ENCODE peak calls at places on chromosomes 11 and 22, in four cellular contexts. K, Y, Z and B are unnamed samples. For H3K36me3 and H3K4me1, the result is how much of the 10 kb centered on the place peaks cover.

GRCh38 chr11:130522284-130522961 is 74.0 kb downstream of the ADAMTS15 start:
- DNase-seq in K (peak), Y (peak), Z (no peak), B (peak)

GRCh38 chr22:26835929-26836528 is 178.6 kb downstream of the MIAT start:
- DNase-seq in K (peak), Y (no peak), Z (peak), B (no peak)

GRCh38 chr22:30026751-30027150 is 53.5 kb upstream of the HORMAD2 start:
- DNase-seq in K (no peak), Y (no peak), Z (no peak), B (no peak)

GRCh38 chr22:45636668-45637067 is 35.0 kb upstream of the ATXN10 start:
- DNase-seq in K (no peak), Y (no peak), Z (no peak), B (no peak)

GRCh38 chr22:41902932-41903421 is 11.9 kb downstream of the SHISA8 start:
- DNase-seq in K (no peak), Y (peak), Z (no peak), B (peak)

GRCh38 chr22:23649071-23649501 is 17.0 kb upstream of the DRICH1 start:
- DNase-seq in K (no peak), Y (no peak), Z (no peak), B (no peak)

GRCh38 chr22:37517826-37518450 is 1.3 kb downstream of the CARD10 start:
- DNase-seq in K (no peak), Y (no peak), Z (no peak), B (no peak)

GRCh38 chr11:623999-624704 is 603 bp downstream of the CDHR5 start:
- DNase-seq in K (peak), Y (no peak), Z (no peak), B (no peak)

GRCh38 chr11:120235024-120235628 is 4.8 kb upstream of the POU2F3 start:
- DNase-seq in K (peak), Y (peak), Z (peak), B (no peak)

GRCh38 chr11:83583953-83584352 is 297.8 kb upstream of the CCDC90B start:
- DNase-seq in K (no peak), Y (no peak), Z (no peak), B (no peak)

GRCh38 chr22:21981874-21982273 is 713 bp downstream of the TOP3B start:
- DNase-seq in K (no peak), Y (no peak), Z (no peak), B (no peak)

GRCh38 chr11:1707751-1708150 is 10.8 kb downstream of the KRTAP5-6 start:
- DNase-seq in K (no peak), Y (no peak), Z (no peak), B (no peak)

GRCh38 chr11:128549256-128549944 is 38.0 kb downstream of the ETS1 start:
- DNase-seq in K (no peak), Y (peak), Z (no peak), B (peak)

GRCh38 chr11:36500315-36500721 is 9.8 kb downstream of the TRAF6 start:
- DNase-seq in K (no peak), Y (peak), Z (no peak), B (peak)

GRCh38 chr11:73760066-73760679 is 701 bp downstream of the RAB6A start:
- DNase-seq in K (no peak), Y (peak), Z (peak), B (peak)

GRCh38 chr11:68750197-68750987 is 928 bp downstream of the TESMIN start:
- DNase-seq in K (no peak), Y (no peak), Z (no peak), B (no peak)

GRCh38 chr11:67167715-67168114 is 48.7 kb downstream of the KDM2A start:
- DNase-seq in K (no peak), Y (no peak), Z (no peak), B (no peak)

GRCh38 chr11:59678118-59678812 is 9.4 kb upstream of the PATL1 start:
- DNase-seq in K (no peak), Y (no peak), Z (no peak), B (no peak)

GRCh38 chr11:60899021-60899936 is 7.1 kb downstream of the PRPF19 start:
- DNase-seq in K (peak), Y (no peak), Z (peak), B (no peak)

GRCh38 chr11:119723243-119723951 is 5.6 kb downstream of the NECTIN1 start:
- DNase-seq in K (no peak), Y (no peak), Z (no peak), B (no peak)

GRCh38 chr22:24977370-24978230 is 25.1 kb downstream of the KIAA1671 start:
- DNase-seq in K (no peak), Y (peak), Z (no peak), B (no peak)

GRCh38 chr11:8260202-8260996 is 3.3 kb downstream of the LMO1 start:
- DNase-seq in K (no peak), Y (no peak), Z (no peak), B (no peak)

GRCh38 chr22:30420401-30421178 is 5.0 kb upstream of the MTFP1 start:
- DNase-seq in K (no peak), Y (no peak), Z (no peak), B (no peak)

GRCh38 chr11:94998285-94998684 is 24.8 kb downstream of the KDM4D start:
- DNase-seq in K (no peak), Y (no peak), Z (no peak), B (no peak)

GRCh38 chr11:8338138-8338537 is 74.5 kb upstream of the LMO1 start:
- DNase-seq in K (peak), Y (peak), Z (peak), B (no peak)

GRCh38 chr11:102836290-102836875 is 7.0 kb downstream of the MMP3 start:
- DNase-seq in K (no peak), Y (no peak), Z (no peak), B (peak)

GRCh38 chr11:119316729-119317591 is at the start of gene MCAM:
- DNase-seq in K (no peak), Y (peak), Z (no peak), B (no peak)

GRCh38 chr11:77086521-77087472 is 15.8 kb upstream of the OMP start:
- DNase-seq in K (no peak), Y (no peak), Z (no peak), B (no peak)

GRCh38 chr22:46045459-46046298 is 68.7 kb upstream of the WNT7B start:
- DNase-seq in K (no peak), Y (no peak), Z (no peak), B (peak)

GRCh38 chr22:32024791-32025190 is 18.3 kb upstream of the SLC5A1 start:
- DNase-seq in K (no peak), Y (no peak), Z (no peak), B (no peak)

GRCh38 chr11:61452825-61453224 is 22.9 kb downstream of the SDHAF2 start:
- DNase-seq in K (no peak), Y (no peak), Z (no peak), B (no peak)

GRCh38 chr11:113260541-113260940 is 53.8 kb upstream of the TTC12 start:
- DNase-seq in K (no peak), Y (no peak), Z (no peak), B (no peak)

GRCh38 chr11:78851883-78852586 is 277.4 kb upstream of the NARS2 start:
- DNase-seq in K (no peak), Y (no peak), Z (no peak), B (no peak)

GRCh38 chr11:86079421-86079820 is 10.5 kb upstream of the PICALM start:
- DNase-seq in K (no peak), Y (no peak), Z (no peak), B (no peak)

GRCh38 chr11:86087281-86087680 is 18.4 kb upstream of the PICALM start:
- DNase-seq in K (no peak), Y (no peak), Z (no peak), B (no peak)

DNA sequence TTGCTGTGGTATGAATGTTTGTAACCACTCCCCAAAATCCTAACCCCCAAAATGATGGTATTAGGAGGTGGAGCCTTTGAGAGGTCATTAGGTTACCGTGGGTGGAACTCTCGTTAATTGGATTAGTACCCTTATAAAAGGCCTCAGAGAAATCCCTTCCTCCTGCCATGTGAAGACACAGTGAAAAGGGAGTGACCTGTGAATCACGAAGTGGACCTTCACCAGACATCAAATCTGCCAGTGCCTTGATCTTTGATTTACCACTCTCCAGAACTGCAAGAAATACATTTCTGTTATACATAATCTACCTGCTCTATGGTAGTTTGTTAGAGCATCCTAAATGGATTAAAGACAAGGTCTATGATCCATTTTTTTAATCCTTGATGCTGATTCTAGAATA is 12.6 kb upstream of the PICALM start:
- DNase-seq in K (no peak), Y (no peak), Z (no peak), B (no peak)
- H3K36me3 ChIP-seq in K (under half), Y (under half), Z (under half), B (under half)

DNA sequence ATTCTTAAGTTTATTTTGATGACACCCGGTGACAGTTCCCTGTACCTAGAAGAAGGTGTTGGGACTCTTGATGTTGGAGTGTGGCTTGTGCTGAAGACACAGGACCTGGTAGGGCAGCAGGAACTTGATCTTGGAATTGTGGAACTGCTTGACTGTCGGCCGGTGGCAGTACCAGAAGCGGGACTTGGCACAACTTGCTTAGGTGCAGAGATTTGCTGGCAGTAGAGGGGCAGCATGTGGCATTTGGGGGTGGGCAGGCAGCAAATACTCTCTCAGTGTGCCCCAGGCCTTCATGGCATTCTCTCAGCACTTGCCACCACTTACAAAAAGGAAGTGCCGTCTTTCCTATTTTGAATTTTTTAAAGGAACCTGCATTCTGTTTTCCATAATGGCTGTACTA is 3.6 kb downstream of the PEX26 start:
- DNase-seq in K (no peak), Y (no peak), Z (no peak), B (no peak)
- H3K27ac ChIP-seq in K (no peak), Y (no peak), Z (no peak), B (no peak)

GRCh38 chr22:28909375-28909774 is 26.0 kb downstream of the ZNRF3 start:
- DNase-seq in K (no peak), Y (no peak), Z (no peak), B (no peak)

GRCh38 chr22:28907311-28908008 is 24.1 kb downstream of the ZNRF3 start:
- DNase-seq in K (no peak), Y (no peak), Z (no peak), B (no peak)

GRCh38 chr22:28911279-28911640 is 27.9 kb downstream of the ZNRF3 start:
- DNase-seq in K (no peak), Y (no peak), Z (no peak), B (no peak)

GRCh38 chr22:28911777-28912669 is 28.7 kb downstream of the ZNRF3 start:
- DNase-seq in K (no peak), Y (no peak), Z (no peak), B (no peak)

GRCh38 chr22:28910575-28911278 is 27.4 kb downstream of the ZNRF3 start:
- DNase-seq in K (no peak), Y (no peak), Z (no peak), B (no peak)
- H3K4me1 ChIP-seq in K (under half), Y (under half), Z (under half), B (under half)

DNA sequence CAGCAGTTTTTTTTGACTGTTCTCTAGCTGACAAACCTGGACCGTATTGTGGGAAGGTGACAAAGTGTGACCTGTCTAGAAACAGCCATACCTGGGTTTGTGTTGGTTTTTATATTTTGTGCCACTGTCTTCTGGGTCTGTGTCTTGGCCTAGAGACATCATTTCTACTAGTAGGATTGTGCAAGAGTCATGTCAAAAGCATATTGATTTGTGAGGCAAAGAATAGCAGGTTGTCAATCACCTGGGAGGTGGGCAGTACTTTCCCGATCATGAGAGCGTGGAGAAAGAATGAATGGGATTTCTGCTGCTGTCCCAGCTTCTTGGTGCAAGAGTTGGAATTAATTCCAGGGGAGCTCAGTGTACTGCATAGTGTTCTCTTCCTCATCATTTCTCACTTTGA is 5.0 kb upstream of the FERMT3 start:
- DNase-seq in K (no peak), Y (no peak), Z (no peak), B (no peak)
- H3K36me3 ChIP-seq in K (half or more), Y (half or more), Z (half or more), B (half or more)

GRCh38 chr11:134328433-134328832 is 3.4 kb upstream of the GLB1L2 start:
- DNase-seq in K (no peak), Y (no peak), Z (no peak), B (no peak)
- H3K27ac ChIP-seq in K (no peak), Y (no peak), Z (no peak), B (no peak)